ENCODE peak calls at places on chromosomes 13 and 19, in six cellular contexts. One of them, this sample, is unnamed.

GRCh38 chr13:28128030-28128429 is 10.3 kb upstream of the PAN3 start:
- DNase-seq in GM23248: no peak
- DNase-seq in HCT116: no peak
- DNase-seq in PC-3: no peak
- DNase-seq in neural progenitor cell: no peak
- DNase-seq in hepatocyte: no peak
- DNase-seq in this sample: no peak

GRCh38 chr13:79385694-79386093 is 20.4 kb downstream of the RBM26 start:
- DNase-seq in GM23248: peak; percentile 22
- DNase-seq in HCT116: no peak
- DNase-seq in PC-3: peak; percentile 14
- DNase-seq in neural progenitor cell: no peak
- DNase-seq in hepatocyte: no peak
- DNase-seq in this sample: no peak

GRCh38 chr13:33441015-33441414 is 155.5 kb upstream of the STARD13 start:
- DNase-seq in GM23248: peak; percentile 37
- DNase-seq in HCT116: peak; percentile 15
- DNase-seq in PC-3: peak; percentile 60
- DNase-seq in neural progenitor cell: peak; percentile 44
- DNase-seq in hepatocyte: peak; percentile 23
- DNase-seq in this sample: no peak

GRCh38 chr13:48233886-48234488 is 981 bp downstream of the ITM2B start:
- DNase-seq in GM23248: peak; percentile 78
- DNase-seq in HCT116: no peak
- DNase-seq in PC-3: peak; percentile 29
- DNase-seq in neural progenitor cell: peak; percentile 26
- DNase-seq in hepatocyte: peak; percentile 46
- DNase-seq in this sample: no peak

GRCh38 chr13:95360052-95360451 is 58.8 kb upstream of the ABCC4 start:
- DNase-seq in GM23248: no peak
- DNase-seq in HCT116: no peak
- DNase-seq in PC-3: no peak
- DNase-seq in neural progenitor cell: no peak
- DNase-seq in hepatocyte: no peak
- DNase-seq in this sample: no peak

GRCh38 chr13:75299206-75299605 is 182.8 kb downstream of the TBC1D4 start:
- DNase-seq in GM23248: no peak
- DNase-seq in HCT116: no peak
- DNase-seq in PC-3: no peak
- DNase-seq in neural progenitor cell: peak; percentile 72
- DNase-seq in hepatocyte: no peak
- DNase-seq in this sample: no peak

GRCh38 chr13:104641309-104641708 is 1575.1 kb upstream of the SLC10A2 start:
- DNase-seq in GM23248: no peak
- DNase-seq in HCT116: no peak
- DNase-seq in PC-3: peak; percentile 29
- DNase-seq in neural progenitor cell: no peak
- DNase-seq in hepatocyte: no peak
- DNase-seq in this sample: no peak

GRCh38 chr19:8174706-8175105 is 25.3 kb upstream of the FBN3 start:
- DNase-seq in GM23248: no peak
- DNase-seq in HCT116: no peak
- DNase-seq in PC-3: peak; percentile 77
- DNase-seq in neural progenitor cell: no peak
- DNase-seq in hepatocyte: no peak
- DNase-seq in this sample: no peak

GRCh38 chr13:80721689-80722088 is 380.8 kb upstream of the SPRY2 start:
- DNase-seq in GM23248: no peak
- DNase-seq in HCT116: no peak
- DNase-seq in PC-3: no peak
- DNase-seq in neural progenitor cell: no peak
- DNase-seq in hepatocyte: no peak
- DNase-seq in this sample: no peak

GRCh38 chr13:110466261-110466660 is 95.3 kb downstream of the RAB20 start:
- DNase-seq in GM23248: no peak
- DNase-seq in HCT116: no peak
- DNase-seq in PC-3: no peak
- DNase-seq in neural progenitor cell: peak; percentile 87
- DNase-seq in hepatocyte: no peak
- DNase-seq in this sample: no peak

GRCh38 chr13:27427663-27428062 is 3.2 kb downstream of the GTF3A start:
- DNase-seq in GM23248: no peak
- DNase-seq in HCT116: no peak
- DNase-seq in PC-3: no peak
- DNase-seq in neural progenitor cell: no peak
- DNase-seq in hepatocyte: no peak
- DNase-seq in this sample: no peak

GRCh38 chr19:18160441-18160791 is 7.5 kb downstream of the PIK3R2 start:
- DNase-seq in GM23248: peak; percentile 30
- DNase-seq in HCT116: no peak
- DNase-seq in PC-3: no peak
- DNase-seq in neural progenitor cell: no peak
- DNase-seq in hepatocyte: peak; percentile 6
- DNase-seq in this sample: no peak

GRCh38 chr13:62627226-62627625 is 1211.6 kb upstream of the PCDH20 start:
- DNase-seq in GM23248: no peak
- DNase-seq in HCT116: no peak
- DNase-seq in PC-3: no peak
- DNase-seq in neural progenitor cell: no peak
- DNase-seq in hepatocyte: no peak
- DNase-seq in this sample: no peak

GRCh38 chr13:90447735-90448103 is 899.8 kb upstream of the MIR17HG start:
- DNase-seq in GM23248: peak; percentile 76
- DNase-seq in HCT116: peak; percentile 1
- DNase-seq in PC-3: peak; percentile 64
- DNase-seq in neural progenitor cell: peak; percentile 11
- DNase-seq in hepatocyte: no peak
- DNase-seq in this sample: no peak

GRCh38 chr19:6761053-6761676 is 6.1 kb downstream of the SH2D3A start:
- DNase-seq in GM23248: peak; percentile 27
- DNase-seq in HCT116: no peak
- DNase-seq in PC-3: peak; percentile 40
- DNase-seq in neural progenitor cell: peak; percentile 46
- DNase-seq in hepatocyte: no peak
- DNase-seq in this sample: peak; percentile 76

GRCh38 chr13:110560606-110561334 is 752 bp downstream of the RAB20 start:
- DNase-seq in GM23248: peak; percentile 54
- DNase-seq in HCT116: no peak
- DNase-seq in PC-3: peak; percentile 26
- DNase-seq in neural progenitor cell: peak; percentile 72
- DNase-seq in hepatocyte: peak; percentile 60
- DNase-seq in this sample: no peak

GRCh38 chr19:17787274-17787913 is 7.5 kb upstream of the B3GNT3 start:
- DNase-seq in GM23248: no peak
- DNase-seq in HCT116: no peak
- DNase-seq in PC-3: no peak
- DNase-seq in neural progenitor cell: no peak
- DNase-seq in hepatocyte: no peak
- DNase-seq in this sample: no peak

GRCh38 chr19:5501907-5502306 is 46.7 kb downstream of the ZNRF4 start:
- DNase-seq in GM23248: no peak
- DNase-seq in HCT116: no peak
- DNase-seq in PC-3: no peak
- DNase-seq in neural progenitor cell: no peak
- DNase-seq in hepatocyte: no peak
- DNase-seq in this sample: no peak

GRCh38 chr13:86082116-86082515 is 282.9 kb upstream of the SLITRK6 start:
- DNase-seq in GM23248: no peak
- DNase-seq in HCT116: no peak
- DNase-seq in PC-3: peak; percentile 40
- DNase-seq in neural progenitor cell: no peak
- DNase-seq in hepatocyte: no peak
- DNase-seq in this sample: no peak

GRCh38 chr13:97295279-97296182 is 73.4 kb downstream of the MBNL2 start:
- DNase-seq in GM23248: peak; percentile 74
- DNase-seq in HCT116: no peak
- DNase-seq in PC-3: peak; percentile 92
- DNase-seq in neural progenitor cell: no peak
- DNase-seq in hepatocyte: no peak
- DNase-seq in this sample: no peak

GRCh38 chr19:7434391-7434790 is 54.4 kb downstream of the PEX11G start:
- DNase-seq in GM23248: no peak
- DNase-seq in HCT116: no peak
- DNase-seq in PC-3: no peak
- DNase-seq in neural progenitor cell: no peak
- DNase-seq in hepatocyte: no peak
- DNase-seq in this sample: no peak

GRCh38 chr19:15288146-15288963 is 44.0 kb downstream of the BRD4 start:
- DNase-seq in GM23248: peak; percentile 66
- DNase-seq in HCT116: no peak
- DNase-seq in PC-3: no peak
- DNase-seq in neural progenitor cell: peak; percentile 31
- DNase-seq in hepatocyte: no peak
- DNase-seq in this sample: peak; percentile 74

GRCh38 chr19:57903298-57904174 is 12.9 kb downstream of the ZNF417 start:
- DNase-seq in GM23248: peak; percentile 76
- DNase-seq in HCT116: peak; percentile 4
- DNase-seq in PC-3: peak; percentile 52
- DNase-seq in neural progenitor cell: peak; percentile 33
- DNase-seq in hepatocyte: peak; percentile 46
- DNase-seq in this sample: peak; percentile 53

GRCh38 chr19:18853755-18854427 is 22.1 kb downstream of the UPF1 start:
- DNase-seq in GM23248: no peak
- DNase-seq in HCT116: no peak
- DNase-seq in PC-3: no peak
- DNase-seq in neural progenitor cell: no peak
- DNase-seq in hepatocyte: no peak
- DNase-seq in this sample: no peak

GRCh38 chr13:51275101-51275500 is 52.9 kb downstream of the FAM124A start:
- DNase-seq in GM23248: no peak
- DNase-seq in HCT116: no peak
- DNase-seq in PC-3: no peak
- DNase-seq in neural progenitor cell: no peak
- DNase-seq in hepatocyte: no peak
- DNase-seq in this sample: no peak

GRCh38 chr13:38046049-38046376 is 176.4 kb upstream of the TRPC4 start:
- DNase-seq in GM23248: no peak
- DNase-seq in HCT116: no peak
- DNase-seq in PC-3: no peak
- DNase-seq in neural progenitor cell: no peak
- DNase-seq in hepatocyte: no peak
- DNase-seq in this sample: no peak

GRCh38 chr19:1258707-1259205 is 10.4 kb downstream of the MIDN start:
- DNase-seq in GM23248: peak; percentile 51
- DNase-seq in HCT116: no peak
- DNase-seq in PC-3: no peak
- DNase-seq in neural progenitor cell: no peak
- DNase-seq in hepatocyte: no peak
- DNase-seq in this sample: peak; percentile 46
- H3K4me1 ChIP-seq in GM23248: peaks cover 51% of the 10 kb centered on the region
- H3K4me1 ChIP-seq in HCT116: peaks cover 94% of the 10 kb centered on the region
- H3K4me1 ChIP-seq in PC-3: peaks cover 42% of the 10 kb centered on the region
- H3K4me1 ChIP-seq in neural progenitor cell: peaks cover 41% of the 10 kb centered on the region
- H3K4me1 ChIP-seq in hepatocyte: peaks cover 77% of the 10 kb centered on the region
- H3K4me1 ChIP-seq in this sample: peaks cover 54% of the 10 kb centered on the region

GRCh38 chr13:20217168-20217567 is 15.0 kb downstream of the GJB6 start:
- DNase-seq in GM23248: no peak
- DNase-seq in HCT116: no peak
- DNase-seq in PC-3: no peak
- DNase-seq in neural progenitor cell: no peak
- DNase-seq in hepatocyte: no peak
- DNase-seq in this sample: no peak

GRCh38 chr13:20222553-20222952 is 9.6 kb downstream of the GJB6 start:
- DNase-seq in GM23248: no peak
- DNase-seq in HCT116: no peak
- DNase-seq in PC-3: no peak
- DNase-seq in neural progenitor cell: no peak
- DNase-seq in hepatocyte: no peak
- DNase-seq in this sample: no peak

GRCh38 chr13:20221772-20222171 is 10.3 kb downstream of the GJB6 start:
- DNase-seq in GM23248: peak; percentile 49
- DNase-seq in HCT116: no peak
- DNase-seq in PC-3: no peak
- DNase-seq in neural progenitor cell: no peak
- DNase-seq in hepatocyte: no peak
- DNase-seq in this sample: no peak

DNA sequence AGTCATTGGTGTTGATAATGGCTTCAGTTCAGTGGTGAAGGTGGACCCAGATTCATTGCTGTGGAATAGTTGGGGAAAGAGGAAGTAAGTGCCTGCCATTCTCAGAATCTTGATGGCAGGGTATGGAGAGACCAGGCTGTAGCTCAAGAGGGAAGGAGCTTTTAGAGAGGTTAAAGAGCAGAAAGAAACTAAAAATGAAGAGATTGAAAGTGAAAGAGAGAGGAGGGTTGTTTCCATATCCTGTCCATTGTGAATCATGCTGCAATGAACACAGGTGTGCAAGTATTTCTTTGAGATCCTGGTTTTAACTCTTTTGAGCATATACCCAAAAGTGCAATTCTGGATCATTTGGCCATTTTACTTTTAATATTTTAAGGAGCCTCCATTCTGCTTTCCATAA is 12.5 kb downstream of the GJB6 start:
- DNase-seq in GM23248: no peak
- DNase-seq in HCT116: no peak
- DNase-seq in PC-3: no peak
- DNase-seq in neural progenitor cell: no peak
- DNase-seq in hepatocyte: no peak
- DNase-seq in this sample: no peak
- H3K4me3 ChIP-seq in GM23248: no peak overlapping the region
- H3K4me3 ChIP-seq in HCT116: no peak overlapping the region
- H3K4me3 ChIP-seq in PC-3: no peak overlapping the region
- H3K4me3 ChIP-seq in neural progenitor cell: no peak overlapping the region
- H3K4me3 ChIP-seq in hepatocyte: no peak overlapping the region
- H3K4me3 ChIP-seq in this sample: no peak overlapping the region

DNA sequence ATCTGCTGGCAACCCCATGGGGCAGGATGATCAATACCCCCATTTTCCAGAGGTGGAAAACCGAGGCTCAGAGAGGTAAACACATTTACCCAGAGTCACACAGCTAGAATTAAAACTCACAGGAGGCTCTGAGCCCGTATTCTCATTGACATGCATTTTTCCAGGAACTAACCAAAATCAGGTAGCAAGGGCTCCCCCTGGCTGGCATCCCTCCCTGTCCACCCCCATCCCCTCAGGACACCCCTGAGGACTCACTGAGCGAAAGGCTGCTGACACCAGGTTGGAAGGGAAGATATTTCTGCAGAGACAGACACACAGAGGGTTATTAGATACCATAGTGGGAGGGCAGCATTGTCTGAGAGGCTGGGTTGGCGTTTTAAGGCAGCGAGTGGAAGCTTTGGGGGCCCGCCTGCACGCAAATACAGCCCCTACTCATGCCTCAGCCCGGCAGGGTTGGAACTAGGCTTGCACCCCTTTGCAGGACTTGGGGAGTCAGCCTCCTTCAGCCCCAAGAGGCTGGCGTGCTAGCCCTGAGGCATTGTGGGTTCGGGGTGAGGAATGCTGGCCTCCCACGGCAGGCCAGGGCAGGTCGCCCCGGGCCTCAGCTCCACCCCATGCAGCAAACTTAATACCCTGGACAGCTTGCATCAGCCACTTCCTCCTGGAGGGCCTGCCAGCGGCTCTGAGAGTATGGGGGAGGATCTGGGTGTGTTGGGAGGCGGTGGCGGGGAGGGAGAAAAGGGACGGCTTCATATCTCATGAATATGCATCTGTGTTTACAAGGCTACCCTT is 3.9 kb downstream of the SLC1A5 start:
- DNase-seq in GM23248: peak; percentile 93
- DNase-seq in HCT116: peak; percentile 71
- DNase-seq in PC-3: peak; percentile 80
- DNase-seq in neural progenitor cell: peak; percentile 74
- DNase-seq in hepatocyte: peak; percentile 84
- DNase-seq in this sample: peak; percentile 92
- TF ChIP-seq EZH2phosphoT487 in GM23248: no peak
- TF ChIP-seq EZH2phosphoT487 in HCT116: no peak
- TF ChIP-seq EZH2phosphoT487 in PC-3: no peak
- TF ChIP-seq EZH2phosphoT487 in neural progenitor cell: no peak
- TF ChIP-seq EZH2phosphoT487 in hepatocyte: no peak
- TF ChIP-seq EZH2phosphoT487 in this sample: no peak

GRCh38 chr19:291561-292280 is 518 bp upstream of the PLPP2 start:
- DNase-seq in GM23248: peak; percentile 20
- DNase-seq in HCT116: no peak
- DNase-seq in PC-3: no peak
- DNase-seq in neural progenitor cell: no peak
- DNase-seq in hepatocyte: peak; percentile 41
- DNase-seq in this sample: no peak
- H3K4me1 ChIP-seq in GM23248: no peaks in the 10 kb centered on the region
- H3K4me1 ChIP-seq in HCT116: peaks cover 28% of the 10 kb centered on the region
- H3K4me1 ChIP-seq in PC-3: no peaks in the 10 kb centered on the region
- H3K4me1 ChIP-seq in neural progenitor cell: peaks cover 18% of the 10 kb centered on the region
- H3K4me1 ChIP-seq in hepatocyte: peaks cover 24% of the 10 kb centered on the region
- H3K4me1 ChIP-seq in this sample: no peaks in the 10 kb centered on the region

This sample was measured in OCI-LY7.